ENCODE peak calls at places on chromosomes 5 and 9, in eight cellular contexts. T is fibroblast of the aortic adventitia; O is glomerular endothelial cell; N is effector CD8-positive, alpha-beta T cell; C is LoVo; M is T-helper 1 cell; G is cardiac septum; U is anterior cingulate cortex. L is an unnamed sample.

GRCh38 chr5:105931782-105932489 is 1738.8 kb downstream of the EFNA5 start:
- DNase-seq in T (peak), O (no peak), N (no peak), C (no peak), M (no peak), G (no peak), U (no peak), L (no peak)

GRCh38 chr9:84146893-84147705 is 166.5 kb downstream of the RMI1 start:
- DNase-seq in T (no peak), O (no peak), N (no peak), C (no peak), M (no peak), G (no peak), U (no peak), L (no peak)

GRCh38 chr5:175534070-175534932 is 55.9 kb downstream of the SFXN1 start:
- DNase-seq in T (peak), O (no peak), N (peak), C (peak), M (peak), G (peak), U (peak), L (peak)

GRCh38 chr9:127873886-127874285 is 3.6 kb downstream of the AK1 start:
- DNase-seq in T (peak), O (no peak), N (no peak), C (no peak), M (no peak), G (peak), U (peak), L (no peak)

GRCh38 chr9:98808411-98808815 is 943 bp downstream of the GALNT12 start:
- DNase-seq in T (no peak), O (no peak), N (no peak), C (peak), M (no peak), G (no peak), U (no peak), L (no peak)

GRCh38 chr9:73151653-73152382 is at the start of gene ANXA1:
- DNase-seq in T (peak), O (peak), N (no peak), C (peak), M (no peak), G (no peak), U (no peak), L (no peak)

GRCh38 chr5:5183192-5183699 is 43.1 kb downstream of the ADAMTS16 start:
- DNase-seq in T (no peak), O (no peak), N (no peak), C (no peak), M (no peak), G (no peak), U (no peak), L (no peak)

GRCh38 chr9:91802391-91802790 is 147.6 kb downstream of the ROR2 start:
- DNase-seq in T (peak), O (no peak), N (no peak), C (no peak), M (no peak), G (no peak), U (no peak), L (no peak)

GRCh38 chr5:43110606-43111170 is 10.0 kb upstream of the ZNF131 start:
- DNase-seq in T (no peak), O (no peak), N (peak), C (peak), M (no peak), G (no peak), U (no peak), L (no peak)

GRCh38 chr9:117293199-117294114 is 121.4 kb downstream of the ASTN2 start:
- DNase-seq in T (no peak), O (no peak), N (no peak), C (no peak), M (no peak), G (no peak), U (no peak), L (no peak)

GRCh38 chr5:61290815-61291214 is 41.2 kb upstream of the ZSWIM6 start:
- DNase-seq in T (peak), O (no peak), N (no peak), C (no peak), M (no peak), G (no peak), U (no peak), L (no peak)

GRCh38 chr5:127739807-127740384 is 36.7 kb downstream of the CCDC192 start:
- DNase-seq in T (no peak), O (no peak), N (no peak), C (no peak), M (no peak), G (no peak), U (no peak), L (no peak)

GRCh38 chr9:131420913-131421312 is 27.0 kb downstream of the PRRC2B start:
- DNase-seq in T (peak), O (no peak), N (no peak), C (no peak), M (no peak), G (no peak), U (no peak), L (no peak)

GRCh38 chr9:81559741-81560140 is 129.6 kb downstream of the TLE1 start:
- DNase-seq in T (peak), O (no peak), N (no peak), C (peak), M (no peak), G (no peak), U (no peak), L (no peak)

GRCh38 chr9:134346151-134346550 is 19.9 kb downstream of the RXRA start:
- DNase-seq in T (peak), O (no peak), N (no peak), C (no peak), M (no peak), G (no peak), U (no peak), L (no peak)

GRCh38 chr9:137454145-137454505 is 5.0 kb downstream of the NSMF start:
- DNase-seq in T (peak), O (no peak), N (no peak), C (no peak), M (peak), G (peak), U (no peak), L (no peak)

GRCh38 chr9:4987996-4988421 is 2.9 kb downstream of the JAK2 start:
- DNase-seq in T (peak), O (peak), N (peak), C (peak), M (peak), G (no peak), U (peak), L (no peak)

GRCh38 chr5:40679071-40679997 is at the start of gene PTGER4:
- DNase-seq in T (peak), O (no peak), N (peak), C (peak), M (peak), G (peak), U (peak), L (peak)

GRCh38 chr9:127977877-127978647 is 2.7 kb downstream of the EEIG1 start:
- DNase-seq in T (peak), O (no peak), N (no peak), C (no peak), M (no peak), G (no peak), U (no peak), L (no peak)

GRCh38 chr5:16051246-16051645 is 128.3 kb downstream of the MARCHF11 start:
- DNase-seq in T (no peak), O (no peak), N (no peak), C (no peak), M (no peak), G (no peak), U (no peak), L (no peak)

GRCh38 chr9:112037281-112038016 is 137.6 kb downstream of the SUSD1 start:
- DNase-seq in T (peak), O (no peak), N (peak), C (no peak), M (peak), G (no peak), U (no peak), L (no peak)